ENCODE peak calls at places on chromosomes 6 and 20, in ten cellular contexts. One of them, this sample, is unnamed. For H3K4me1, the result is how much of the 10 kb centered on the place peaks cover.

GRCh38 chr6:162726997-162727346 is 594 bp downstream of the PRKN start:
- DNase-seq in thoracic aorta: no peak
- DNase-seq in hepatocyte: no peak
- DNase-seq in mucosa of descending colon: no peak
- DNase-seq in suprapubic skin: no peak
- DNase-seq in heart left ventricle: no peak
- DNase-seq in fibroblast of lung: peak
- DNase-seq in tibial nerve: no peak
- DNase-seq in breast epithelium: no peak
- DNase-seq in ovary: no peak
- DNase-seq in this sample: peak

GRCh38 chr6:14467591-14467990 is 350.0 kb downstream of the CD83 start:
- DNase-seq in hepatocyte: no peak
- DNase-seq in mucosa of descending colon: no peak
- DNase-seq in suprapubic skin: no peak
- DNase-seq in fibroblast of lung: peak
- DNase-seq in heart left ventricle: no peak
- DNase-seq in ovary: no peak
- DNase-seq in breast epithelium: no peak
- DNase-seq in thoracic aorta: no peak
- DNase-seq in tibial nerve: no peak
- DNase-seq in this sample: no peak

GRCh38 chr20:63567132-63567381 is 7.0 kb downstream of the HELZ2 start:
- DNase-seq in thoracic aorta: no peak
- DNase-seq in heart left ventricle: no peak
- DNase-seq in tibial nerve: no peak
- DNase-seq in ovary: no peak
- DNase-seq in suprapubic skin: no peak
- DNase-seq in mucosa of descending colon: no peak
- DNase-seq in fibroblast of lung: no peak
- DNase-seq in breast epithelium: no peak
- DNase-seq in hepatocyte: no peak
- DNase-seq in this sample: no peak

GRCh38 chr6:2755456-2755855 is 4.7 kb upstream of the MYLK4 start:
- DNase-seq in ovary: peak
- DNase-seq in tibial nerve: no peak
- DNase-seq in thoracic aorta: no peak
- DNase-seq in suprapubic skin: no peak
- DNase-seq in breast epithelium: no peak
- DNase-seq in mucosa of descending colon: no peak
- DNase-seq in fibroblast of lung: no peak
- DNase-seq in heart left ventricle: no peak
- DNase-seq in hepatocyte: no peak
- DNase-seq in this sample: no peak

GRCh38 chr20:17655865-17656489 is 26.1 kb downstream of the RRBP1 start:
- DNase-seq in hepatocyte: no peak
- DNase-seq in breast epithelium: no peak
- DNase-seq in tibial nerve: no peak
- DNase-seq in heart left ventricle: no peak
- DNase-seq in thoracic aorta: no peak
- DNase-seq in fibroblast of lung: peak
- DNase-seq in suprapubic skin: no peak
- DNase-seq in ovary: no peak
- DNase-seq in mucosa of descending colon: no peak
- DNase-seq in this sample: no peak

GRCh38 chr20:20212675-20213096 is 155.2 kb upstream of the INSM1 start:
- DNase-seq in mucosa of descending colon: no peak
- DNase-seq in suprapubic skin: no peak
- DNase-seq in ovary: no peak
- DNase-seq in tibial nerve: no peak
- DNase-seq in breast epithelium: no peak
- DNase-seq in thoracic aorta: no peak
- DNase-seq in heart left ventricle: peak
- DNase-seq in fibroblast of lung: no peak
- DNase-seq in hepatocyte: no peak
- DNase-seq in this sample: no peak

GRCh38 chr6:55423933-55424332 is 96.7 kb downstream of the GFRAL start:
- DNase-seq in suprapubic skin: no peak
- DNase-seq in hepatocyte: no peak
- DNase-seq in ovary: no peak
- DNase-seq in breast epithelium: no peak
- DNase-seq in tibial nerve: no peak
- DNase-seq in mucosa of descending colon: no peak
- DNase-seq in thoracic aorta: no peak
- DNase-seq in fibroblast of lung: no peak
- DNase-seq in heart left ventricle: no peak
- DNase-seq in this sample: no peak

GRCh38 chr6:70394518-70395300 is 18.6 kb upstream of the FAM135A start:
- DNase-seq in tibial nerve: no peak
- DNase-seq in breast epithelium: no peak
- DNase-seq in thoracic aorta: no peak
- DNase-seq in mucosa of descending colon: no peak
- DNase-seq in fibroblast of lung: no peak
- DNase-seq in heart left ventricle: no peak
- DNase-seq in ovary: no peak
- DNase-seq in hepatocyte: peak
- DNase-seq in suprapubic skin: no peak
- DNase-seq in this sample: no peak

GRCh38 chr20:45407783-45408645 is at the start of gene DBNDD2:
- DNase-seq in ovary: no peak
- DNase-seq in breast epithelium: no peak
- DNase-seq in hepatocyte: no peak
- DNase-seq in tibial nerve: no peak
- DNase-seq in thoracic aorta: no peak
- DNase-seq in mucosa of descending colon: no peak
- DNase-seq in suprapubic skin: no peak
- DNase-seq in heart left ventricle: peak
- DNase-seq in fibroblast of lung: no peak
- DNase-seq in this sample: no peak

GRCh38 chr6:139364302-139364981 is 10.0 kb downstream of the CITED2 start:
- DNase-seq in fibroblast of lung: peak
- DNase-seq in suprapubic skin: no peak
- DNase-seq in ovary: no peak
- DNase-seq in thoracic aorta: no peak
- DNase-seq in heart left ventricle: no peak
- DNase-seq in mucosa of descending colon: no peak
- DNase-seq in tibial nerve: no peak
- DNase-seq in hepatocyte: peak
- DNase-seq in breast epithelium: no peak
- DNase-seq in this sample: peak

GRCh38 chr20:10447028-10447427 is 11.9 kb downstream of the SLX4IP start:
- DNase-seq in fibroblast of lung: peak
- DNase-seq in heart left ventricle: no peak
- DNase-seq in mucosa of descending colon: no peak
- DNase-seq in suprapubic skin: no peak
- DNase-seq in ovary: no peak
- DNase-seq in breast epithelium: no peak
- DNase-seq in hepatocyte: no peak
- DNase-seq in tibial nerve: no peak
- DNase-seq in thoracic aorta: no peak
- DNase-seq in this sample: peak

GRCh38 chr6:21992178-21992967 is 304.5 kb downstream of the PRL start:
- DNase-seq in thoracic aorta: no peak
- DNase-seq in ovary: no peak
- DNase-seq in fibroblast of lung: peak
- DNase-seq in tibial nerve: no peak
- DNase-seq in mucosa of descending colon: no peak
- DNase-seq in heart left ventricle: no peak
- DNase-seq in hepatocyte: peak
- DNase-seq in suprapubic skin: no peak
- DNase-seq in breast epithelium: no peak
- DNase-seq in this sample: peak

GRCh38 chr20:33999025-33999629 is 5.4 kb downstream of the RALY start:
- DNase-seq in suprapubic skin: no peak
- DNase-seq in heart left ventricle: no peak
- DNase-seq in mucosa of descending colon: no peak
- DNase-seq in thoracic aorta: no peak
- DNase-seq in fibroblast of lung: no peak
- DNase-seq in breast epithelium: no peak
- DNase-seq in tibial nerve: no peak
- DNase-seq in hepatocyte: no peak
- DNase-seq in ovary: no peak
- DNase-seq in this sample: no peak

GRCh38 chr20:34004790-34005457 is 11.2 kb downstream of the RALY start:
- DNase-seq in breast epithelium: no peak
- DNase-seq in fibroblast of lung: no peak
- DNase-seq in mucosa of descending colon: no peak
- DNase-seq in ovary: no peak
- DNase-seq in heart left ventricle: no peak
- DNase-seq in hepatocyte: no peak
- DNase-seq in tibial nerve: no peak
- DNase-seq in suprapubic skin: no peak
- DNase-seq in thoracic aorta: no peak
- DNase-seq in this sample: no peak

GRCh38 chr20:34004227-34004626 is 10.5 kb downstream of the RALY start:
- DNase-seq in tibial nerve: no peak
- DNase-seq in heart left ventricle: no peak
- DNase-seq in ovary: no peak
- DNase-seq in hepatocyte: no peak
- DNase-seq in thoracic aorta: no peak
- DNase-seq in suprapubic skin: no peak
- DNase-seq in fibroblast of lung: no peak
- DNase-seq in breast epithelium: no peak
- DNase-seq in mucosa of descending colon: no peak
- DNase-seq in this sample: no peak

DNA sequence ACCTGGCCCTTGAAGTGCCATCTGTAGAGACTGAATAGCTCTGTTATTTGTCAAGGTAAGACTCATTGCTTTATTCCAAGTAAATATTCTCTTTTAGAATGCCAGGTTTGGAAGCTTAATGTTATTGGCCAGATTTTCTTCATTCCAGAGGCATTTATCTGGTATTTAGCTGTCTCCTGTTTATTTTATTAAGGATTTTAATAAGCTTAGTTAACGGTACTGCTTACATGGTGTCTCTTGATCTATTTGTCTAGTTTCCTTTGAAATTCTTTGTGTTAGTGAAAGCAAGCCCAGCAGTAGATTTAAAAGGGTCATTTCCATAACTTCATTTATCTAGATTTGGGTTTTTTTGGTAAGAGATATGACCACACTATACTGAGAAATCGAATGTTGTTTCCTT is 7.7 kb downstream of the RALY start:
- DNase-seq in tibial nerve: no peak
- DNase-seq in ovary: no peak
- DNase-seq in suprapubic skin: no peak
- DNase-seq in hepatocyte: no peak
- DNase-seq in heart left ventricle: no peak
- DNase-seq in thoracic aorta: no peak
- DNase-seq in fibroblast of lung: peak
- DNase-seq in mucosa of descending colon: no peak
- DNase-seq in breast epithelium: no peak
- DNase-seq in this sample: no peak
- H3K4me1 ChIP-seq in tibial nerve: under half
- H3K4me1 ChIP-seq in ovary: under half
- H3K4me1 ChIP-seq in suprapubic skin: under half
- H3K4me1 ChIP-seq in hepatocyte: under half
- H3K4me1 ChIP-seq in heart left ventricle: half or more
- H3K4me1 ChIP-seq in thoracic aorta: half or more
- H3K4me1 ChIP-seq in fibroblast of lung: under half
- H3K4me1 ChIP-seq in mucosa of descending colon: under half
- H3K4me1 ChIP-seq in breast epithelium: under half
- H3K4me1 ChIP-seq in this sample: under half

DNA sequence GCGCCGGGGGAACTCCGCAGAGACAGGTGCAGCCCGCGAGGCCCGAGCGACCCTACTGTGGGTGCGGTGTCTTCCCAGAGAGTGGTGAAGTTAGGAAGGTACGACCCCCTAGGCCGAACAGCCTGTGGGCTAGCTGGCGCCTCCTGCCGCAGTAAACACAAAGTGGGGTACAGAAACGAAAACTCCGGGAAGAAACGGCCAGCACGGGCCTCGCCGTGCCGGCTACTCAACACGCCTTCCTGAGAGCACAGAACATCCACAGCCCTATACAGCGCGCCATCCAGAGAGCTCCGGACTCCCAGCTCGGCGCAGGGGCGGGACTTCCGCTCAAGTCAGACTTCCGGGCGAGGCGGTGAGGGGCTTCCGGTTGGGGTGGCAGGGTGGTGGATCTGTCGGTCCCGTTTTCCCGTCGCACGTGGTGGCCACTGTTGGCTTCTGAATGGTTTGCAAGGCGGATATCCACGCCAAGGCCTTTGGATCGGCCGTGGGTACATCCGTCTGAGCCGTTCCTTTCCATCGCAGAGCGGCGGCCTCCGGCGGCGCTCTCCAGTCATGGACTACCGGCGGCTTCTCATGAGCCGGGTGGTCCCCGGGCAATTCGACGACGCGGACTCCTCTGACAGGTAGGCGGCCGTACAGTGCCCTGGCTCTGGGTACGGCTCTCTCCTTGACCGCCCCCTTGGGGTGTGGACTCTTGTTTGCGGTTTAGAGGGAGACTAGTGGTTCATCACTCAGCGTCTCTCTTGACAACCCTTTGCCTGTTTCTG is at the start of the genes CAGE1 and RIOK1:
- DNase-seq in hepatocyte: peak
- DNase-seq in mucosa of descending colon: peak
- DNase-seq in ovary: peak
- DNase-seq in suprapubic skin: peak
- DNase-seq in breast epithelium: peak
- DNase-seq in heart left ventricle: peak
- DNase-seq in tibial nerve: peak
- DNase-seq in fibroblast of lung: peak
- DNase-seq in thoracic aorta: peak
- DNase-seq in this sample: peak
- TF ChIP-seq CTCF in hepatocyte: peak
- TF ChIP-seq CTCF in mucosa of descending colon: no peak
- TF ChIP-seq CTCF in ovary: no peak
- TF ChIP-seq CTCF in suprapubic skin: no peak
- TF ChIP-seq CTCF in breast epithelium: no peak
- TF ChIP-seq CTCF in heart left ventricle: peak
- TF ChIP-seq CTCF in tibial nerve: peak
- TF ChIP-seq CTCF in fibroblast of lung: peak
- TF ChIP-seq CTCF in thoracic aorta: no peak
- TF ChIP-seq CTCF in this sample: no peak

DNA sequence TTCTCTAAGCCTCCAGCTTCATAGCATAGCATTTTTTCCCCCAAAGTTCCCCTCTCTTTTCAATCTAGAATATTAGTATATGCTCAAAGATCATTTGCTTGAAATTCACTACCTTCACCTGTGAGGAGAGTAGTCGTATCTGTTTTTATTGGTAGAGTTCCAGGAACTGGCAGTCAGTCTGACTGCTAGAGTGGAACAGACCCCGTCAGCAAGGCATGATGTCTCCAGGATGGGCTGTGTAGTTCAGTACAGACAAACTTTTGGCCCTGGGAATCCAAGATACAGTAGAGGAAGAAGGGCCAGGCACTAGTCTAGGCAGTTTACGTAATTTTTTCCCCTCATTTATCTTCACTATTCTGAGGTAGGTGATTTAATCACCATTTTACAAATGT is 29.1 kb downstream of the RALY start:
- DNase-seq in fibroblast of lung: no peak
- DNase-seq in heart left ventricle: no peak
- DNase-seq in suprapubic skin: no peak
- DNase-seq in ovary: no peak
- DNase-seq in breast epithelium: no peak
- DNase-seq in mucosa of descending colon: no peak
- DNase-seq in hepatocyte: no peak
- DNase-seq in thoracic aorta: no peak
- DNase-seq in tibial nerve: no peak
- DNase-seq in this sample: no peak
- H3K4me1 ChIP-seq in fibroblast of lung: under half
- H3K4me1 ChIP-seq in heart left ventricle: half or more
- H3K4me1 ChIP-seq in suprapubic skin: under half
- H3K4me1 ChIP-seq in ovary: under half
- H3K4me1 ChIP-seq in breast epithelium: under half
- H3K4me1 ChIP-seq in mucosa of descending colon: under half
- H3K4me1 ChIP-seq in hepatocyte: under half
- H3K4me1 ChIP-seq in thoracic aorta: half or more
- H3K4me1 ChIP-seq in tibial nerve: under half
- H3K4me1 ChIP-seq in this sample: under half

GRCh38 chr20:15930324-15931305 is 642.6 kb downstream of the KIF16B start:
- DNase-seq in suprapubic skin: no peak
- DNase-seq in tibial nerve: no peak
- DNase-seq in breast epithelium: no peak
- DNase-seq in ovary: no peak
- DNase-seq in mucosa of descending colon: no peak
- DNase-seq in thoracic aorta: no peak
- DNase-seq in hepatocyte: peak
- DNase-seq in fibroblast of lung: peak
- DNase-seq in heart left ventricle: no peak
- DNase-seq in this sample: no peak
- TF ChIP-seq CTCF in suprapubic skin: peak
- TF ChIP-seq CTCF in tibial nerve: peak
- TF ChIP-seq CTCF in breast epithelium: peak
- TF ChIP-seq CTCF in ovary: no peak
- TF ChIP-seq CTCF in mucosa of descending colon: no peak
- TF ChIP-seq CTCF in thoracic aorta: peak
- TF ChIP-seq CTCF in hepatocyte: peak
- TF ChIP-seq CTCF in fibroblast of lung: peak
- TF ChIP-seq CTCF in heart left ventricle: no peak
- TF ChIP-seq CTCF in this sample: peak

This sample was measured in foreskin keratinocyte.